ENCODE peak calls at places on chromosome 16, in seven cellular contexts. D is EL; Y is amniotic stem cell; T is activated T-cell treated with anti-CD3 and anti-CD28 coated beads for 24 hours; U is stimulated activated CD4-positive, alpha-beta T cell treated with anti-CD3 and anti-CD28 coated beads, Interleukin-2, amount 100 ng/mL, for 48 hours; L is lower leg skin; N is transverse colon. W is an unnamed sample.

GRCh38 chr16:19075511-19075910 is 8.1 kb downstream of the COQ7 start:
- DNase-seq in D (no peak), Y (no peak), T (no peak), U (no peak), L (no peak), N (no peak), W (no peak)

GRCh38 chr16:69924777-69925191 is 26.4 kb upstream of the CLEC18A start:
- DNase-seq in D (peak; percentile 86), Y (peak; percentile 55), T (no peak), U (no peak), L (no peak), N (no peak), W (no peak)

GRCh38 chr16:9039208-9039607 is 52.2 kb upstream of the HAPSTR1 start:
- DNase-seq in D (no peak), Y (no peak), T (no peak), U (no peak), L (no peak), N (no peak), W (no peak)

GRCh38 chr16:360698-361336 is 8.3 kb upstream of the AXIN1 start:
- DNase-seq in D (no peak), Y (no peak), T (no peak), U (no peak), L (no peak), N (peak; percentile 5), W (no peak)

GRCh38 chr16:4500283-4500682 is 24.1 kb downstream of the HMOX2 start:
- DNase-seq in D (peak; percentile 90), Y (peak; percentile 81), T (no peak), U (no peak), L (peak; percentile 41), N (no peak), W (no peak)

GRCh38 chr16:11667824-11668589 is at the start of gene SNN:
- DNase-seq in D (peak; percentile 83), Y (peak; percentile 65), T (peak; percentile 82), U (peak; percentile 79), L (peak; percentile 76), N (peak; percentile 90), W (peak; percentile 84)

GRCh38 chr16:23563186-23563585 is 5.7 kb downstream of the UBFD1 start:
- DNase-seq in D (no peak), Y (no peak), T (no peak), U (no peak), L (no peak), N (no peak), W (no peak)

GRCh38 chr16:86509759-86510464 is 415 bp upstream of the FOXF1 start:
- DNase-seq in D (peak; percentile 91), Y (peak; percentile 75), T (no peak), U (no peak), L (no peak), N (peak; percentile 73), W (no peak)

GRCh38 chr16:46732561-46732960 is 15.6 kb downstream of the MYLK3 start:
- DNase-seq in D (no peak), Y (no peak), T (no peak), U (no peak), L (no peak), N (no peak), W (no peak)

GRCh38 chr16:24053325-24053946 is 202.7 kb upstream of the CACNG3 start:
- DNase-seq in D (no peak), Y (no peak), T (no peak), U (no peak), L (no peak), N (no peak), W (no peak)

GRCh38 chr16:86566966-86567700 is 504 bp downstream of the FOXC2 start:
- DNase-seq in D (peak; percentile 66), Y (peak; percentile 51), T (no peak), U (no peak), L (no peak), N (no peak), W (no peak)

GRCh38 chr16:15765880-15766279 is 90.9 kb downstream of the MYH11 start:
- DNase-seq in D (peak; percentile 34), Y (no peak), T (no peak), U (peak; percentile 8), L (no peak), N (no peak), W (peak; percentile 47)

GRCh38 chr16:84553873-84554399 is 49.5 kb upstream of the MEAK7 start:
- DNase-seq in D (no peak), Y (no peak), T (peak; percentile 28), U (no peak), L (no peak), N (no peak), W (peak; percentile 64)

GRCh38 chr16:87464691-87465300 is 28.0 kb downstream of the ZCCHC14 start:
- DNase-seq in D (peak; percentile 84), Y (peak; percentile 83), T (peak; percentile 36), U (peak; percentile 32), L (peak; percentile 81), N (peak; percentile 66), W (peak; percentile 30)

GRCh38 chr16:47026492-47026891 is 53.0 kb upstream of the DNAJA2 start:
- DNase-seq in D (no peak), Y (no peak), T (no peak), U (no peak), L (no peak), N (no peak), W (no peak)

GRCh38 chr16:50553182-50553710 is 5.0 kb downstream of the NKD1 start:
- DNase-seq in D (no peak), Y (no peak), T (no peak), U (no peak), L (no peak), N (no peak), W (no peak)

GRCh38 chr16:79067600-79067999 is 532.9 kb downstream of the MAF start:
- DNase-seq in D (no peak), Y (no peak), T (no peak), U (no peak), L (no peak), N (no peak), W (no peak)

GRCh38 chr16:55189975-55190636 is 133.9 kb upstream of the IRX6 start:
- DNase-seq in D (no peak), Y (no peak), T (no peak), U (no peak), L (no peak), N (no peak), W (no peak)

GRCh38 chr16:11370084-11370931 is 25.0 kb downstream of the RMI2 start:
- DNase-seq in D (no peak), Y (no peak), T (no peak), U (no peak), L (no peak), N (no peak), W (no peak)

GRCh38 chr16:87652799-87653198 is 50.5 kb downstream of the JPH3 start:
- DNase-seq in D (no peak), Y (no peak), T (no peak), U (no peak), L (no peak), N (no peak), W (no peak)

GRCh38 chr16:53872248-53873221 is 168.6 kb downstream of the FTO start:
- DNase-seq in D (peak; percentile 82), Y (peak; percentile 29), T (no peak), U (no peak), L (no peak), N (no peak), W (no peak)

GRCh38 chr16:58243528-58244004 is 45.7 kb upstream of the CSNK2A2 start:
- DNase-seq in D (no peak), Y (no peak), T (no peak), U (no peak), L (no peak), N (peak; percentile 26), W (no peak)

GRCh38 chr16:48054881-48055601 is 100.8 kb downstream of the ABCC12 start:
- DNase-seq in D (peak; percentile 63), Y (peak; percentile 26), T (no peak), U (peak; percentile 11), L (peak; percentile 16), N (peak; percentile 22), W (peak; percentile 5)

GRCh38 chr16:82229800-82230619 is 60.0 kb upstream of the MPHOSPH6 start:
- DNase-seq in D (peak; percentile 62), Y (peak; percentile 31), T (peak; percentile 45), U (peak; percentile 75), L (peak; percentile 62), N (peak; percentile 86), W (peak; percentile 29)

GRCh38 chr16:89216315-89217137 is 977 bp upstream of the ZNF778 start:
- DNase-seq in D (peak; percentile 71), Y (peak; percentile 28), T (peak; percentile 73), U (peak; percentile 71), L (peak; percentile 80), N (peak; percentile 85), W (peak; percentile 74)

GRCh38 chr16:64626771-64627170 is 495.1 kb downstream of the CDH11 start:
- DNase-seq in D (no peak), Y (no peak), T (no peak), U (no peak), L (no peak), N (no peak), W (no peak)

GRCh38 chr16:1871974-1872635 is at the start of gene MEIOB:
- DNase-seq in D (peak; percentile 10), Y (no peak), T (peak; percentile 25), U (peak; percentile 29), L (no peak), N (peak; percentile 30), W (peak; percentile 27)

GRCh38 chr16:86490859-86491642 is 19.3 kb upstream of the FOXF1 start:
- DNase-seq in D (no peak), Y (no peak), T (no peak), U (no peak), L (no peak), N (no peak), W (no peak)

GRCh38 chr16:67426022-67426421 is 4.9 kb upstream of the HSD11B2 start:
- DNase-seq in D (no peak), Y (no peak), T (no peak), U (no peak), L (no peak), N (no peak), W (no peak)

GRCh38 chr16:27235055-27235937 is 32.0 kb downstream of the KDM8 start:
- DNase-seq in D (peak; percentile 92), Y (peak; percentile 63), T (peak; percentile 73), U (peak; percentile 65), L (peak; percentile 92), N (peak; percentile 92), W (peak; percentile 88)

GRCh38 chr16:51148674-51149228 is 2.3 kb downstream of the SALL1 start:
- DNase-seq in D (peak; percentile 8), Y (no peak), T (no peak), U (no peak), L (no peak), N (no peak), W (no peak)

W was measured in stimulated activated naive CD8-positive, alpha-beta T cell treated with anti-CD3 and anti-CD28 coated beads, Interleukin-15, amount 100 ng/mL, for 72 hours.